ENCODE peak calls at places on chromosomes 11 and 22, in eight cellular contexts. P, G, L, Z, I, C, J and R are unnamed samples.

GRCh38 chr22:32539631-32540449 is 65.2 kb downstream of the FBXO7 start:
- DNase-seq in C (no peak), G (no peak), Z (no peak), P (no peak), I (peak; percentile 33), L (no peak), J (no peak), R (peak; percentile 82)

GRCh38 chr22:39493759-39494158 is 8.3 kb upstream of the MIEF1 start:
- DNase-seq in Z (no peak), I (no peak), P (peak; percentile 53), L (no peak), J (no peak), G (no peak), C (no peak), R (no peak)

GRCh38 chr11:132075447-132075846 is 705.0 kb downstream of the NTM start:
- DNase-seq in I (no peak), J (no peak), Z (no peak), G (no peak), L (no peak), P (no peak), C (no peak), R (no peak)

GRCh38 chr11:64092119-64092760 is 56.5 kb downstream of the FLRT1 start:
- DNase-seq in L (no peak), Z (no peak), G (no peak), J (no peak), C (no peak), I (no peak), P (no peak), R (no peak)

GRCh38 chr22:50063589-50064393 is 5.7 kb upstream of the TTLL8 start:
- DNase-seq in Z (no peak), G (no peak), P (no peak), J (no peak), L (no peak), C (no peak), I (no peak), R (no peak)

GRCh38 chr11:11148104-11148509 is 204.9 kb downstream of the CSNK2A3 start:
- DNase-seq in P (peak; percentile 85), I (peak; percentile 46), G (peak; percentile 14), L (peak; percentile 48), C (no peak), J (peak; percentile 77), Z (peak; percentile 63), R (peak; percentile 19)

GRCh38 chr11:64250875-64251721 is at the start of gene PLCB3:
- DNase-seq in Z (no peak), J (peak; percentile 52), C (peak; percentile 71), G (peak; percentile 74), L (peak; percentile 73), P (peak; percentile 38), I (peak; percentile 71), R (peak; percentile 44)

GRCh38 chr22:49235463-49236300 is 592.0 kb downstream of the BRD1 start:
- DNase-seq in J (peak; percentile 4), P (no peak), Z (no peak), L (no peak), G (no peak), C (no peak), I (peak; percentile 19), R (no peak)

GRCh38 chr22:36055376-36056310 is 27.0 kb upstream of the RBFOX2 start:
- DNase-seq in C (no peak), Z (no peak), P (peak; percentile 64), G (no peak), L (no peak), J (no peak), I (no peak), R (peak; percentile 29)

GRCh38 chr11:73889019-73889418 is 12.2 kb downstream of the PAAF1 start:
- DNase-seq in J (no peak), Z (no peak), G (no peak), I (no peak), C (no peak), P (peak; percentile 66), L (no peak), R (no peak)

GRCh38 chr11:31702966-31703365 is 108.2 kb downstream of the PAX6 start:
- DNase-seq in I (no peak), Z (no peak), G (no peak), C (no peak), P (peak; percentile 21), L (no peak), J (no peak), R (peak; percentile 5)

GRCh38 chr11:47178305-47178704 is 1.6 kb upstream of the ARFGAP2 start:
- DNase-seq in I (no peak), L (no peak), P (no peak), J (no peak), G (no peak), Z (no peak), C (no peak), R (no peak)

GRCh38 chr11:33874910-33875490 is 16.9 kb downstream of the LMO2 start:
- DNase-seq in L (no peak), C (no peak), G (no peak), I (no peak), J (no peak), P (no peak), Z (no peak), R (no peak)

GRCh38 chr11:129280027-129280811 is 88.1 kb upstream of the ARHGAP32 start:
- DNase-seq in P (peak; percentile 32), Z (no peak), L (no peak), G (no peak), C (no peak), J (no peak), I (peak; percentile 8), R (no peak)

GRCh38 chr11:121687961-121688566 is 235.3 kb upstream of the SORL1-AS1 start:
- DNase-seq in Z (no peak), G (no peak), J (no peak), C (no peak), I (no peak), P (peak; percentile 59), L (no peak), R (peak; percentile 62)

GRCh38 chr11:295351-296205 is 3.7 kb downstream of the IFITM5 start:
- DNase-seq in G (no peak), Z (no peak), C (no peak), I (no peak), P (no peak), J (no peak), L (peak; percentile 44), R (no peak)

GRCh38 chr11:112949781-112950575 is 11.2 kb upstream of the NCAM1 start:
- DNase-seq in Z (no peak), G (no peak), J (no peak), P (no peak), I (no peak), L (no peak), C (no peak), R (no peak)

GRCh38 chr11:8355418-8355742 is 91.7 kb upstream of the LMO1 start:
- DNase-seq in Z (no peak), C (no peak), L (no peak), G (no peak), P (no peak), I (no peak), J (no peak), R (no peak)

GRCh38 chr11:8356731-8357504 is 93.2 kb upstream of the LMO1 start:
- DNase-seq in J (no peak), I (no peak), Z (peak; percentile 12), C (no peak), P (peak; percentile 16), L (no peak), G (no peak), R (peak; percentile 93)

GRCh38 chr11:8352852-8353505 is 89.3 kb upstream of the LMO1 start:
- DNase-seq in Z (no peak), J (no peak), G (no peak), I (no peak), C (no peak), L (no peak), P (no peak), R (no peak)

GRCh38 chr11:8356216-8356615 is 92.5 kb upstream of the LMO1 start:
- DNase-seq in C (no peak), J (no peak), L (no peak), I (no peak), P (no peak), Z (no peak), G (no peak), R (no peak)

DNA sequence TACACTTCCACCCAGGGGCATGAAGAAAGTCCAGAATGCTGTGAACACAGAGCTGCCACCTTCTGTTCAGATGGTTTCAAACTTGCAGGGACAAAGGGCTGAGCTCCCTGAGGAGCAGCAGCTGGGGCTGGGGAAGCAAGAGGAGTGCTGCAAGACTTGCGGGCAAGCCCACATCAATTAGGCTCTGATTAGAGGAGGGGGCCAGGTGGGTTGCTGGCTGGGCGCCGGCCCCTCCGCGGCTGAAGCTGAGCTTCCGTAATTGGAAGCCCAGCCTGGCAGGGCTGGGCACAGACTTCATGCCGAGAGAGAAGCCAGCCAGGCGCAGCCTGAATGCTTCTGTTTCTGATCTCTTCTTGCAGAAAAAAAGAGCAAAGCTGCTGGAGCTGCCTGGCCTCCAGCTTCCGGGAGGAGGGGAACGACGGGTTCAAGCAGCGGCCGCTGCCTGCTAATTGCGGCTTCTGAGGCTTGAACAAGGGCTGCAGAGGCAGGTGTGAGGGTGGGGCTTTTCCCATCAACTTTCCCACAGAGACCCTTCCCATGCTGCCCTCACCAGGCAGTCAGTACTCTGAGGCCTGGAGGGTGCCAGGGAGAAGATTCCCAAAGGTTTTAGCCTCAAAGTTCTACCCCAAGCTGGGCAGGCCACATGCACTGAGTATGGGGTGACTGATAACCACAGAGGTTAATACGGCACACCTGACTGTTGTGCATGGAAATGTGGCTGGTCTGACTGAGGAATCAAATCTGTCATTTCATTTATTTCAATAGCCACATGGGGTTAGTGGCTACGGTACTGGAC is 91.1 kb upstream of the LMO1 start:
- DNase-seq in G (no peak), I (no peak), Z (no peak), C (no peak), P (no peak), J (no peak), L (no peak), R (peak; percentile 63)
- H3K4me3 ChIP-seq in G (no peak overlapping the region), I (no peak overlapping the region), Z (no peak overlapping the region), C (peak overlapping the region; percentile 32), P (no peak overlapping the region), J (no peak overlapping the region), L (peak overlapping the region; percentile 23), R (peak overlapping the region; percentile 19)

DNA sequence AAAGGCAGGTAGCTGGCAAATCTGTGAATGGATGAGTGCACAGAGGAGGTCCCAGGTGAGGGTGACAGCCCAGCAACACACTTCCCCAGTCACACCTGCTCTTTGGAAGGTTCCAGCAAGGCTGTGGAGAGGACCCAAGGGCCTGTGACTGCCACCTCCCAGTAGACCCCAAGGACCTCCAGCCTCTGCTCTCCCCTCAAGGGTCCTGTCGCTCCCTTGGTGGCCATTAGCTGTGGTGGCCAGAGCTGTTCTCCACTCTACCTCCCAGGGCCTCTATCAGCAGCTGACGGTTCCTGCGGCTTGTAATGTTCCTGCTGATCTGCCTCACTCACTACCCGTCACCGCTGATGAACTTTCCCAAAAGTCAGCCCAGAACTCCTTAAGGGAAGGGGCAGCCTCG is 93.0 kb downstream of the SWAP70 start:
- DNase-seq in Z (no peak), P (no peak), L (no peak), I (no peak), J (no peak), C (no peak), G (no peak), R (no peak)
- H3K4me1 ChIP-seq in Z (peaks cover 64% of the 10 kb centered on the region), P (peaks cover 55% of the 10 kb centered on the region), L (peaks cover 11% of the 10 kb centered on the region), I (peaks cover 20% of the 10 kb centered on the region), J (peaks cover 15% of the 10 kb centered on the region), C (peaks cover 31% of the 10 kb centered on the region), G (peaks cover 24% of the 10 kb centered on the region), R (peaks cover 34% of the 10 kb centered on the region)

GRCh38 chr11:117823941-117824420 is 563 bp downstream of the FXYD2 start:
- DNase-seq in Z (peak; percentile 19), L (no peak), P (peak; percentile 87), G (no peak), C (no peak), J (no peak), I (peak; percentile 29), R (no peak)
- H3K27ac ChIP-seq in Z (no peak overlapping the region), L (peak overlapping the region; percentile 74), P (peak overlapping the region; percentile 5), G (no peak overlapping the region), C (peak overlapping the region; percentile 65), J (peak overlapping the region; percentile 39), I (peak overlapping the region; percentile 64), R (no peak overlapping the region)

GRCh38 chr22:37334859-37335818 is 52.8 kb downstream of the CYTH4 start:
- DNase-seq in P (no peak), L (no peak), J (no peak), G (peak; percentile 78), Z (no peak), I (no peak), C (no peak), R (no peak)
- H3K4me3 ChIP-seq in P (no peak overlapping the region), L (no peak overlapping the region), J (no peak overlapping the region), G (peak overlapping the region; percentile 31), Z (no peak overlapping the region), I (no peak overlapping the region), C (peak overlapping the region; percentile 6), R (no peak overlapping the region)